ENCODE peak calls at places on chromosomes 4 and X, in ten cellular contexts. H, R, N, U, F, K, V, Q, E and T are unnamed samples.

GRCh38 chr4:164012396-164013027 is 518.0 kb downstream of the TMA16 start:
- DNase-seq in H (no peak), R (peak), N (peak), U (peak), F (no peak), K (no peak), V (peak), Q (peak), E (no peak), T (no peak)

GRCh38 chr4:8236920-8237195 is 32.7 kb upstream of the HTRA3 start:
- DNase-seq in H (no peak), R (no peak), N (no peak), U (no peak), F (no peak), K (no peak), V (no peak), Q (no peak), E (no peak), T (no peak)

GRCh38 chr4:76301068-76301774 is 5.3 kb upstream of the STBD1 start:
- DNase-seq in H (no peak), R (peak), N (peak), U (peak), F (peak), K (peak), V (no peak), Q (no peak), E (peak), T (no peak)

GRCh38 chr4:112277220-112277619 is 8.5 kb downstream of the TIFA start:
- DNase-seq in H (no peak), R (no peak), N (no peak), U (no peak), F (peak), K (no peak), V (no peak), Q (no peak), E (no peak), T (no peak)

GRCh38 chr4:128061566-128062536 is 739 bp downstream of the LARP1B start:
- DNase-seq in H (peak), R (peak), N (peak), U (peak), F (peak), K (peak), V (peak), Q (peak), E (peak), T (no peak)

GRCh38 chrX:46630141-46630540 is 56.6 kb downstream of the CHST7 start:
- DNase-seq in H (no peak), R (no peak), N (no peak), U (no peak), F (no peak), K (no peak), V (no peak), Q (no peak), E (peak), T (no peak)

GRCh38 chrX:6266041-6266440 is 37.4 kb upstream of the NLGN4X start:
- DNase-seq in H (no peak), R (no peak), N (no peak), U (no peak), F (no peak), K (no peak), V (no peak), Q (no peak), E (no peak), T (no peak)

GRCh38 chr4:4490041-4490440 is 51.8 kb downstream of the STX18 start:
- DNase-seq in H (no peak), R (no peak), N (no peak), U (no peak), F (no peak), K (no peak), V (no peak), Q (no peak), E (no peak), T (no peak)

GRCh38 chr4:7074423-7074822 is 6.6 kb upstream of the GRPEL1 start:
- DNase-seq in H (no peak), R (peak), N (no peak), U (no peak), F (no peak), K (peak), V (no peak), Q (no peak), E (peak), T (no peak)

GRCh38 chr4:26943391-26943790 is 82.8 kb downstream of the STIM2 start:
- DNase-seq in H (no peak), R (no peak), N (no peak), U (no peak), F (no peak), K (no peak), V (no peak), Q (no peak), E (no peak), T (no peak)

GRCh38 chrX:20320461-20321159 is 53.9 kb upstream of the RPS6KA3 start:
- DNase-seq in H (no peak), R (no peak), N (no peak), U (no peak), F (no peak), K (no peak), V (no peak), Q (no peak), E (no peak), T (no peak)

GRCh38 chr4:84491420-84491819 is 7.7 kb downstream of the NKX6-1 start:
- DNase-seq in H (no peak), R (no peak), N (no peak), U (no peak), F (no peak), K (no peak), V (peak), Q (no peak), E (no peak), T (no peak)

GRCh38 chrX:74924449-74925209 is 623 bp downstream of the NEXMIF start:
- DNase-seq in H (peak), R (peak), N (peak), U (peak), F (peak), K (peak), V (peak), Q (peak), E (no peak), T (peak)

GRCh38 chrX:40172169-40172979 is 74.6 kb upstream of the BCOR start:
- DNase-seq in H (peak), R (no peak), N (peak), U (no peak), F (peak), K (peak), V (peak), Q (peak), E (peak), T (peak)

GRCh38 chr4:104465201-104465600 is 29.5 kb downstream of the CXXC4 start:
- DNase-seq in H (no peak), R (no peak), N (no peak), U (no peak), F (no peak), K (no peak), V (no peak), Q (no peak), E (no peak), T (no peak)

GRCh38 chrX:63747331-63747730 is 37.7 kb downstream of the ARHGEF9 start:
- DNase-seq in H (no peak), R (no peak), N (no peak), U (no peak), F (no peak), K (no peak), V (no peak), Q (no peak), E (peak), T (no peak)

GRCh38 chrX:140733766-140734342 is 24.3 kb downstream of the LINC00632 start:
- DNase-seq in H (peak), R (peak), N (peak), U (peak), F (peak), K (no peak), V (peak), Q (peak), E (peak), T (no peak)

GRCh38 chr4:182062936-182063335 is 180.3 kb upstream of the TENM3 start:
- DNase-seq in H (no peak), R (no peak), N (peak), U (no peak), F (no peak), K (no peak), V (no peak), Q (no peak), E (peak), T (no peak)

GRCh38 chr4:34720563-34720962 is 1523.8 kb downstream of the ARAP2 start:
- DNase-seq in H (no peak), R (peak), N (peak), U (no peak), F (no peak), K (no peak), V (peak), Q (no peak), E (peak), T (no peak)

GRCh38 chrX:4253092-4253491 is 539.6 kb upstream of the PRKX start:
- DNase-seq in H (no peak), R (no peak), N (no peak), U (no peak), F (no peak), K (no peak), V (no peak), Q (no peak), E (no peak), T (no peak)

GRCh38 chrX:619451-619811 is 11.2 kb upstream of the SHOX start:
- DNase-seq in H (no peak), R (no peak), N (no peak), U (no peak), F (no peak), K (no peak), V (peak), Q (no peak), E (no peak), T (no peak)

GRCh38 chr4:76772498-76773106 is 125.3 kb downstream of the SOWAHB start:
- DNase-seq in H (no peak), R (peak), N (peak), U (no peak), F (no peak), K (no peak), V (peak), Q (no peak), E (peak), T (no peak)

GRCh38 chr4:170872794-170873193 is 783.0 kb upstream of the AADAT start:
- DNase-seq in H (no peak), R (no peak), N (no peak), U (no peak), F (no peak), K (no peak), V (no peak), Q (no peak), E (no peak), T (no peak)

DNA sequence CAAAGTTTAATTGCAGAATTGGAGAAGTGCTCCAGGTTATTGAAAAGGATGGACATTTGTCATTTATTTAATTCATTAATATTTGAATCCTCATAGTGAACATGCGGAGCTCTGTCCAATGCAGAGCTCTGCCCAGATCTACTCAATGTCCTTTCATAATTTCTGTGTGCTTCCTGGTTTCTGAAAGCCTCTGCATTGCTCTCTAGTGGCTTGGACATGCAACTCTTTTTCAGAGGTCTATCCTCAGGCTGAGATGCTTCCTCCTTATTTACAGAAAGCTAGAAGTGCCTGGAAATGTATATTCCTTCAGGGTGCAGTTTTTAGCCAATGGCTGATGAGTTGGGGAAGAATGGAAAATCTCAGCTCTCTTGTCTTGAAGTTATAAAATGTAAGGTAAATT is 786.1 kb upstream of the AADAT start:
- DNase-seq in H (no peak), R (peak), N (peak), U (no peak), F (no peak), K (no peak), V (peak), Q (no peak), E (no peak), T (no peak)
- TF ChIP-seq CTCF in H (no peak), R (no peak), N (peak), U (no peak), F (no peak), K (no peak), V (peak), Q (peak), E (no peak), T (no peak)

DNA sequence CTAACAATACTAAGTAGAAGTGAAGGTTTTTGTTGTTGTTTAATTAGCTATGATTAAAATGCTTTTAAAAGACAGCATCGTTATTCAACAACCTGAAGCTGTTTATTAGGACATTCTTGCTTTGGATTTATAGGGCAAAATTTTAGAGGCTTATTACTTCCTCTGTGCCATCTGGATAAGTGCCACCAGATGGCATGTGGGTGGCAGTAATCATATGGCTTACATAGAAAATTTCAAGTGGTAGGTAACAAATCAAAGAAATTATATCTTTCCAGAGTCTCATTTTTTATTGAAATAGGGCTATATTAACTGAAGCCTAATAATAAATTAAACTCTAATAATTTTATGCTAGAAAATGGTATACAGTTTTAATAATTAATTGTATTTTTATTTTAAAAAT is 83.3 kb upstream of the HTR2C start:
- DNase-seq in H (no peak), R (no peak), N (no peak), U (no peak), F (no peak), K (no peak), V (no peak), Q (no peak), E (no peak), T (no peak)
- TF ChIP-seq CTCF in H (no peak), R (no peak), N (no peak), U (no peak), F (no peak), K (no peak), V (no peak), Q (no peak), E (no peak), T (no peak)

GRCh38 chr4:150818661-150819060 is 196.4 kb downstream of the LRBA start:
- DNase-seq in H (no peak), R (no peak), N (no peak), U (no peak), F (no peak), K (no peak), V (no peak), Q (no peak), E (no peak), T (no peak)

GRCh38 chr4:150818129-150818528 is 197.0 kb downstream of the LRBA start:
- DNase-seq in H (no peak), R (no peak), N (no peak), U (no peak), F (no peak), K (no peak), V (no peak), Q (no peak), E (no peak), T (no peak)

GRCh38 chr4:150816491-150816890 is 198.6 kb downstream of the LRBA start:
- DNase-seq in H (no peak), R (no peak), N (no peak), U (no peak), F (no peak), K (no peak), V (no peak), Q (no peak), E (no peak), T (no peak)

GRCh38 chr4:150817017-150817416 is 198.1 kb downstream of the LRBA start:
- DNase-seq in H (no peak), R (no peak), N (no peak), U (no peak), F (no peak), K (no peak), V (no peak), Q (no peak), E (no peak), T (no peak)

GRCh38 chr4:150814873-150815272 is 200.2 kb downstream of the LRBA start:
- DNase-seq in H (no peak), R (no peak), N (no peak), U (no peak), F (no peak), K (no peak), V (no peak), Q (no peak), E (no peak), T (no peak)
- TF ChIP-seq CTCF in H (no peak), R (no peak), N (peak), U (no peak), F (no peak), K (no peak), V (no peak), Q (no peak), E (peak), T (no peak)

GRCh38 chr4:787561-787981 is 38.4 kb downstream of the CPLX1 start:
- DNase-seq in H (no peak), R (no peak), N (no peak), U (no peak), F (no peak), K (no peak), V (no peak), Q (no peak), E (no peak), T (no peak)

GRCh38 chr4:785332-786073 is 40.4 kb downstream of the CPLX1 start:
- DNase-seq in H (no peak), R (no peak), N (no peak), U (no peak), F (no peak), K (no peak), V (peak), Q (peak), E (no peak), T (no peak)

GRCh38 chr4:786074-786741 is 39.7 kb downstream of the CPLX1 start:
- DNase-seq in H (no peak), R (no peak), N (no peak), U (no peak), F (no peak), K (no peak), V (peak), Q (peak), E (no peak), T (no peak)

GRCh38 chr4:788006-788635 is 37.8 kb downstream of the CPLX1 start:
- DNase-seq in H (no peak), R (no peak), N (no peak), U (no peak), F (no peak), K (no peak), V (no peak), Q (no peak), E (no peak), T (no peak)

GRCh38 chr4:786861-787300 is 39.0 kb downstream of the CPLX1 start:
- DNase-seq in H (no peak), R (no peak), N (no peak), U (peak), F (no peak), K (no peak), V (no peak), Q (no peak), E (no peak), T (no peak)
- TF ChIP-seq CTCF in H (peak), R (no peak), N (no peak), U (peak), F (no peak), K (peak), V (peak), Q (no peak), E (no peak), T (no peak)

GRCh38 chr4:139564502-139564901 is 8.5 kb upstream of the SETD7 start:
- DNase-seq in H (no peak), R (no peak), N (no peak), U (no peak), F (no peak), K (no peak), V (peak), Q (no peak), E (no peak), T (no peak)
- TF ChIP-seq CTCF in H (peak), R (no peak), N (no peak), U (no peak), F (no peak), K (no peak), V (peak), Q (no peak), E (peak), T (no peak)

GRCh38 chr4:153206534-153206933 is 2.3 kb downstream of the TRIM2 start:
- DNase-seq in H (no peak), R (no peak), N (no peak), U (no peak), F (no peak), K (no peak), V (peak), Q (no peak), E (no peak), T (no peak)

GRCh38 chr4:153207027-153207426 is 2.8 kb downstream of the TRIM2 start:
- DNase-seq in H (no peak), R (no peak), N (no peak), U (no peak), F (no peak), K (no peak), V (peak), Q (no peak), E (no peak), T (peak)

GRCh38 chr4:153204247-153205027 is at the start of gene TRIM2:
- DNase-seq in H (peak), R (no peak), N (peak), U (peak), F (peak), K (peak), V (peak), Q (peak), E (no peak), T (no peak)

GRCh38 chr4:153205757-153206156 is 1.5 kb downstream of the TRIM2 start:
- DNase-seq in H (no peak), R (no peak), N (peak), U (peak), F (no peak), K (no peak), V (peak), Q (no peak), E (no peak), T (no peak)

DNA sequence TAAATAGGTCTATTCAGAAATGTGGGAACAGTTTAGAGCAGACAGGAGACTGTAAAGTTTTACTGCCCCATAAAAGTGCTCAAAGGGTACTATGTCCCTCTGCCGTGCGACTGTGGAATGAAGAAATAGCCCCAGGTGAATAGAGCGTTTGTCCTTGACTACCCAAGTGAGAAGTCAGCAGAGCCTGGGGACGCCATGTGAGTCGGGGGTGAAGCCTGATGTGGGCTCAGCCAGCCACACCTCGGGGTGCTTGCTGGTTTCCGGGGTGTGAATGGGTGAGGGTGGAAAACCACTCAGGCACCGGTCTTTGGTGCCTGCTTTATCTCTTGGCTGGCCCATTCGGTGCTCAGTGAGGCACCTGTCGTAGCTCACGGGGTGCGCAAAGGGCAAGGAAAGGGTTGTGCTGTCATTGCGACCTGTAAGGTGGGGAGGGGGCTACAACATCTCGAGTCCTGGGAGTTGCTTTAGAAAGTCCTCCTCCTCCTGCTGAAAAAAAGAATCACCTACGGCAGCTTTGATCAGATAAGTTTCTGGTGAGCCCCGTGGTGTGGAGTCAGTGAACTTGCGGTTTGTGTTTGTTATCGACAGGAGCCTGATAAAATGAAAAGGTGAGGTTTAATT is 895 bp downstream of the TRIM2 start:
- DNase-seq in H (no peak), R (no peak), N (peak), U (peak), F (peak), K (no peak), V (peak), Q (peak), E (no peak), T (peak)
- TF ChIP-seq CTCF in H (no peak), R (no peak), N (no peak), U (peak), F (no peak), K (no peak), V (no peak), Q (no peak), E (no peak), T (no peak)

DNA sequence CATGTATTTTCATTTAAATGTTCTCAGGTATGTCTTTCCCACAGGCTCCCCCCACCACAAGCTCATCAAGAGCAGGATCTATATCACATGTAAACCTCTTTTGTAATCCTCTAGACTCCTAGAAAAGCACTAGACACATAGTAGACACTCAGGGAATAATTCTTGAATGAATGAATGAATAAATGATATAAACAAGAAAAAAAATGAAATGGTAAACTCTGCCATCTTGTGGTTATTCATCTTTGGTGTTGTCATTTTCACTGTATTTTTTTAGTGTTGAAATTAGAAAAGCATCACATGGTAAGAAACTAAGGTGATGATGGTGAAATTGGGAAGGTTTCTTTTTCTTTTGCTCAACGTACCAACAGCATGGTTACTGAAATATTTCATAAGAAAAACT is 34.2 kb upstream of the C1GALT1C1 start:
- DNase-seq in H (no peak), R (peak), N (no peak), U (no peak), F (no peak), K (no peak), V (peak), Q (no peak), E (no peak), T (no peak)
- TF ChIP-seq CTCF in H (peak), R (peak), N (peak), U (no peak), F (no peak), K (peak), V (no peak), Q (no peak), E (peak), T (no peak)